ENCODE peak calls at places on chromosomes 1 and 21, in five cellular contexts. N is WTC11, B is brain microvascular endothelial cell, Q is esophagus squamous epithelium, E is heart left ventricle. V is an unnamed sample.

GRCh38 chr1:109151146-109151545 is 37.2 kb downstream of the ELAPOR1 start:
- DNase-seq in N (peak), B (peak), Q (no peak), E (no peak), V (peak)

GRCh38 chr1:117048431-117049133 is 11.5 kb upstream of the TTF2 start:
- DNase-seq in N (no peak), B (no peak), Q (no peak), E (peak), V (no peak)

GRCh38 chr1:153633747-153634665 is at the start of gene CHTOP:
- DNase-seq in N (peak), B (peak), Q (peak), E (peak), V (peak)

GRCh38 chr21:44288251-44289110 is 2.8 kb downstream of the AIRE start:
- DNase-seq in N (no peak), B (no peak), Q (no peak), E (peak), V (no peak)

GRCh38 chr1:9085306-9085940 is 16.0 kb upstream of the SLC2A5 start:
- DNase-seq in N (no peak), B (no peak), Q (no peak), E (no peak), V (no peak)

GRCh38 chr1:53279556-53280160 is 41.3 kb upstream of the MAGOH start:
- DNase-seq in N (no peak), B (no peak), Q (no peak), E (no peak), V (no peak)

GRCh38 chr1:163709636-163710035 is 387.9 kb downstream of the NUF2 start:
- DNase-seq in N (no peak), B (no peak), Q (no peak), E (no peak), V (no peak)

GRCh38 chr1:240999826-241000225 is 357.2 kb downstream of the RGS7 start:
- DNase-seq in N (no peak), B (no peak), Q (no peak), E (no peak), V (no peak)

V was measured in MG63.